ENCODE peak calls at places on chromosome 21, in eight cellular contexts. J is body of pancreas, C is fibroblast of pulmonary artery, Z is WERI-Rb-1, B is cardiac fibroblast, Y is heart left ventricle, Q is fibroblast of mammary gland, R is IMR-90. F is an unnamed sample.

GRCh38 chr21:22201669-22202068 is 1203.5 kb downstream of the NCAM2 start:
- DNase-seq in J (no peak), C (no peak), Z (no peak), B (no peak), Y (no peak), Q (no peak), R (no peak), F (no peak)

GRCh38 chr21:28436286-28436932 is 556.3 kb downstream of the LTN1 start:
- DNase-seq in J (no peak), C (peak; percentile 65), Z (no peak), B (peak; percentile 85), Y (no peak), Q (peak; percentile 96), R (peak; percentile 77), F (peak; percentile 84)

GRCh38 chr21:27382404-27382803 is 415.5 kb upstream of the ADAMTS5 start:
- DNase-seq in J (no peak), C (peak; percentile 22), Z (no peak), B (peak; percentile 28), Y (no peak), Q (peak; percentile 58), R (peak; percentile 20), F (no peak)

GRCh38 chr21:33799378-33800090 is 116.1 kb downstream of the ATP5PO start:
- DNase-seq in J (peak; percentile 10), C (peak; percentile 29), Z (no peak), B (peak; percentile 41), Y (peak; percentile 30), Q (peak; percentile 64), R (no peak), F (no peak)

GRCh38 chr21:39033878-39034589 is 149.2 kb downstream of the PSMG1 start:
- DNase-seq in J (peak; percentile 12), C (no peak), Z (no peak), B (peak; percentile 53), Y (peak; percentile 33), Q (no peak), R (no peak), F (peak; percentile 62)

GRCh38 chr21:31780944-31781343 is 49.0 kb upstream of the SCAF4 start:
- DNase-seq in J (no peak), C (no peak), Z (no peak), B (no peak), Y (no peak), Q (no peak), R (no peak), F (peak; percentile 75)

GRCh38 chr21:14531927-14532326 is 14.2 kb downstream of the SAMSN1 start:
- DNase-seq in J (no peak), C (no peak), Z (peak; percentile 52), B (no peak), Y (no peak), Q (no peak), R (no peak), F (no peak)

GRCh38 chr21:42980312-42980958 is 6.1 kb downstream of the PKNOX1 start:
- DNase-seq in J (no peak), C (no peak), Z (no peak), B (no peak), Y (no peak), Q (no peak), R (no peak), F (no peak)

GRCh38 chr21:37582613-37583012 is 216.0 kb downstream of the DYRK1A start:
- DNase-seq in J (peak; percentile 53), C (peak; percentile 84), Z (peak; percentile 73), B (peak; percentile 77), Y (no peak), Q (peak; percentile 73), R (peak; percentile 77), F (peak; percentile 34)

GRCh38 chr21:26966360-26966977 is 419 bp downstream of the ADAMTS5 start:
- DNase-seq in J (no peak), C (peak; percentile 28), Z (no peak), B (peak; percentile 17), Y (peak; percentile 28), Q (peak; percentile 35), R (peak; percentile 37), F (peak; percentile 51)

GRCh38 chr21:25903599-25903998 is 168.8 kb downstream of the GABPA start:
- DNase-seq in J (no peak), C (no peak), Z (no peak), B (no peak), Y (no peak), Q (no peak), R (no peak), F (no peak)

GRCh38 chr21:31347435-31348032 is 3.5 kb upstream of the TIAM1 start:
- DNase-seq in J (no peak), C (peak; percentile 64), Z (no peak), B (peak; percentile 61), Y (no peak), Q (peak; percentile 62), R (peak; percentile 50), F (peak; percentile 72)

GRCh38 chr21:22020221-22020620 is 1022.0 kb downstream of the NCAM2 start:
- DNase-seq in J (no peak), C (peak; percentile 51), Z (peak; percentile 32), B (no peak), Y (no peak), Q (no peak), R (no peak), F (no peak)

GRCh38 chr21:23542097-23542496 is 2065.2 kb downstream of the MRPL39 start:
- DNase-seq in J (no peak), C (no peak), Z (no peak), B (no peak), Y (no peak), Q (no peak), R (no peak), F (no peak)

GRCh38 chr21:37060296-37060695 is 12.6 kb downstream of the PIGP start:
- DNase-seq in J (peak; percentile 64), C (peak; percentile 93), Z (peak; percentile 62), B (peak; percentile 97), Y (peak; percentile 47), Q (peak; percentile 99), R (peak; percentile 98), F (peak; percentile 93)

GRCh38 chr21:25373126-25374082 is 233.9 kb downstream of the MRPL39 start:
- DNase-seq in J (no peak), C (no peak), Z (no peak), B (peak; percentile 17), Y (no peak), Q (no peak), R (no peak), F (no peak)

GRCh38 chr21:15896501-15896900 is 166.7 kb downstream of the USP25 start:
- DNase-seq in J (no peak), C (no peak), Z (no peak), B (no peak), Y (no peak), Q (no peak), R (no peak), F (no peak)

GRCh38 chr21:15893902-15894301 is 164.1 kb downstream of the USP25 start:
- DNase-seq in J (no peak), C (no peak), Z (no peak), B (no peak), Y (no peak), Q (no peak), R (no peak), F (no peak)

GRCh38 chr21:15895142-15896106 is 165.6 kb downstream of the USP25 start:
- DNase-seq in J (no peak), C (peak; percentile 7), Z (no peak), B (no peak), Y (no peak), Q (peak; percentile 15), R (peak; percentile 2), F (no peak)

GRCh38 chr21:15894596-15894995 is 164.8 kb downstream of the USP25 start:
- DNase-seq in J (no peak), C (peak; percentile 51), Z (no peak), B (peak; percentile 55), Y (no peak), Q (peak; percentile 51), R (peak; percentile 38), F (no peak)
- TF ChIP-seq CTCF in J (peak; percentile 22), C (peak; percentile 36), Z (no peak), B (peak; percentile 34), Y (peak; percentile 43), Q (peak; percentile 48), R (peak; percentile 58), F (no peak)

GRCh38 chr21:44300262-44300959 is 558 bp downstream of the PFKL start:
- DNase-seq in J (peak; percentile 77), C (peak; percentile 41), Z (peak; percentile 49), B (peak; percentile 40), Y (peak; percentile 80), Q (peak; percentile 19), R (peak; percentile 19), F (peak; percentile 67)

GRCh38 chr21:44301093-44301492 is 1.2 kb downstream of the PFKL start:
- DNase-seq in J (no peak), C (no peak), Z (no peak), B (no peak), Y (no peak), Q (no peak), R (no peak), F (no peak)

GRCh38 chr21:44303490-44303981 is 3.7 kb downstream of the PFKL start:
- DNase-seq in J (peak; percentile 53), C (no peak), Z (peak; percentile 76), B (no peak), Y (no peak), Q (no peak), R (no peak), F (no peak)

GRCh38 chr21:44304041-44304738 is 4.3 kb downstream of the PFKL start:
- DNase-seq in J (no peak), C (no peak), Z (peak; percentile 61), B (no peak), Y (no peak), Q (no peak), R (no peak), F (no peak)

GRCh38 chr21:44301961-44302406 is 2.1 kb downstream of the PFKL start:
- DNase-seq in J (peak; percentile 35), C (no peak), Z (no peak), B (no peak), Y (no peak), Q (no peak), R (no peak), F (peak; percentile 8)
- H3K4me3 ChIP-seq in J (no peak overlapping the region), C (no peak overlapping the region), Z (no peak overlapping the region), B (peak overlapping the region; percentile 82), Y (no peak overlapping the region), Q (no peak overlapping the region), R (no peak overlapping the region), F (no peak overlapping the region)

DNA sequence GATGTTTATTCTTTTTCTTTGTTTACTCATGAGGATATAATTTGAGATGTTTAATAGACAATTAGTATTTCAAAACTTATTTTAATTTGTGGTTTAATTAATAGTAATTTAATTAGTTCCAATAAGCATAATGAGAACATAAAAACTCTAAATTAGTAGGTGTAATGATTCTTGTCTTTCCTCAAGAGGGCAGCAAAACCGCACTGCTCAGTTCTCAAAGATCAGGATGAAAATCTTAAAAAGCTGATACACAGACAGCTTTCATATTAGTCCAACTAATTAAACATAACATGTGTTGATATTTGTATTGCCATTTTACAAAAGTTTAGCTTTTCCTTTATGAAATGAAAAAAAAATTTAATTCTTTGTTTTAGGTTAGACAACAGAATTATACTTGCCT is 106.7 kb upstream of the C21orf91 start:
- DNase-seq in J (no peak), C (peak; percentile 45), Z (peak; percentile 40), B (peak; percentile 52), Y (no peak), Q (peak; percentile 47), R (peak; percentile 24), F (peak; percentile 58)
- TF ChIP-seq CTCF in J (peak; percentile 26), C (peak; percentile 58), Z (peak; percentile 41), B (peak; percentile 48), Y (peak; percentile 48), Q (peak; percentile 54), R (peak; percentile 48), F (peak; percentile 71)

DNA sequence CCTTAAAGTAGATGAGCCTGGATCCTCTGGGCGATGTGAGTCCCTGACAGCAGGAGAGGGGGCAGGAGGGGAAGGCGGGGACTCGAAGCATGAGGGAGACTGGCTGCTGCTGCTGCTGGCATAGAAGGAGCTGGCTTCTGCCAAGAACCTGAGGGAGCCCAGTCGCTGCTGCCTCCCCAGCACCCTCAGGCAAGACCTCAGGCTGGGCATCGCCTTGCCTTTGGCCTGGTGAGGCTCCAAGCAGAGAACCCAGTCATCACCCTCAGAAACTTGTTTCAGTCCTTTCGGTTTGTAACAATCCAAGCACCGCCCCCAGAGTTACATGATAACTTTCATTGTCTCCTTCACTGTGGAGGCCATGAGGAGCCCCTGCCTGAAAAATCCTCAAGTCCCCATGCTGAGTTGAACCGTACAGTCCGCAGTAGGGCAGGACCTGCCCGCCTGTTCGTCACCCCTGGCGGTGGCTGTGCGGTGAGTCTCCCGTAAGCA is 38.8 kb downstream of the POFUT2 start:
- DNase-seq in J (no peak), C (peak; percentile 36), Z (peak; percentile 89), B (peak; percentile 36), Y (no peak), Q (peak; percentile 29), R (peak; percentile 15), F (no peak)
- H3K4me3 ChIP-seq in J (no peak overlapping the region), C (peak overlapping the region; percentile 36), Z (peak overlapping the region; percentile 15), B (peak overlapping the region; percentile 40), Y (peak overlapping the region; percentile 25), Q (peak overlapping the region; percentile 16), R (peak overlapping the region; percentile 2), F (no peak overlapping the region)